ENCODE peak calls at places on chromosomes 3 and 15, in four cellular contexts. R, O, Y and U are unnamed samples.

GRCh38 chr15:70867911-70868467 is 14.0 kb upstream of the LARP6 start:
- DNase-seq in R (no peak), O (peak), Y (no peak), U (no peak)

GRCh38 chr15:90219421-90220141 is 14.2 kb downstream of the CIB1 start:
- DNase-seq in O (no peak), Y (no peak), R (no peak), U (no peak)

GRCh38 chr15:63072809-63073277 is 30.3 kb downstream of the TPM1 start:
- DNase-seq in O (no peak), Y (no peak), R (no peak), U (no peak)

GRCh38 chr3:60970850-60971249 is 280.4 kb downstream of the FHIT start:
- DNase-seq in Y (no peak), O (no peak), R (no peak), U (no peak)

GRCh38 chr15:29480278-29480677 is 210.7 kb upstream of the NSMCE3 start:
- DNase-seq in O (no peak), Y (no peak), R (no peak), U (no peak)

GRCh38 chr3:71583569-71584215 is at the start of gene FOXP1:
- DNase-seq in O (peak), R (peak), Y (peak), U (peak)

GRCh38 chr15:45885801-45886200 is 251.0 kb downstream of the SQOR start:
- DNase-seq in R (no peak), O (no peak), Y (no peak), U (no peak)

GRCh38 chr3:7423995-7424394 is 563.1 kb downstream of the GRM7 start:
- DNase-seq in R (no peak), O (no peak), Y (no peak), U (no peak)

GRCh38 chr3:106794442-106794841 is 582.8 kb upstream of the CCDC54 start:
- DNase-seq in R (no peak), Y (no peak), O (no peak), U (no peak)

GRCh38 chr3:194761384-194761783 is 75.7 kb downstream of the FAM43A start:
- DNase-seq in O (no peak), Y (peak), R (no peak), U (no peak)

GRCh38 chr15:94131875-94132274 is 99.5 kb upstream of the MCTP2 start:
- DNase-seq in R (no peak), O (peak), Y (no peak), U (no peak)

DNA sequence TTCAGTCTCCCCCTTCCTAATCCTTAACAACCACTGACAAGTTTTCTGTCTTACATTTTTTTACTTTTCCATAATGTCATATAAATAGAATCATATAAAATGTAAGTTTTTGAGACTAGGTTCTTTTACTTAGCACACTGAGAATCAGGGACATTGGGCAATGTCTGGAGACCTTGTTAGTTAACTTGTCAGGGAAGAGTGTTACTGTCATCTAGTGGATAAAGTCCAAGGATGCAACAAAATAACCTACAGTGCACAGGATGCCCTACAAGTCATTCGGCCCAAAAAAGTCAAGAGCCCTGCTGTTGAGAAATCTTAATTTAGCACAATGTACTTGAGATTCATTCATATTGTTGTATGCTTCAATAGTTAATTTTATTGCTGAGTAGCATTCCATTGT is 95.6 kb upstream of the MCTP2 start:
- DNase-seq in R (no peak), Y (no peak), O (peak), U (no peak)
- TF ChIP-seq CTCF in R (no peak), Y (no peak), O (peak), U (no peak)

GRCh38 chr3:22729981-22730380 is 473.1 kb upstream of the UBE2E2 start:
- DNase-seq in Y (no peak), O (peak), R (no peak), U (no peak)
- TF ChIP-seq CTCF in Y (no peak), O (peak), R (no peak), U (peak)

DNA sequence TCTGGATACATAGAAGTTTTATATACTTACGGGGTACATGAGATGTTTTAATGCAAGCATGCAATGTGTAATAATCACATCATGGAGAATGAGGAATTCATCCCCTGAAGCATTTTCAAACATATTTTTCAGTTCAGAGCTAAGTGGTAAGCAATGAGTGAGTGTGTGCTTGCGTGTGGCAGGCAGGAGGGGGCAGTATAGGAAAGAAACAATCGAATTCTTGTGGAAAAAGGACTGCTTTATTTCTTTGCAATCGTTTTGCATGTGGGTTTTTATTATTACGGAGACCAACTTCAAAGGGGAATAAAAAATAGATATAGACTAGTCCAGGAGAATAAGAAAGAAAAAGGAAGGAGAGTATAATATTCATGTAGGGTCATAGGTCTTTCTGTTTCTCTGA is 271.6 kb downstream of the CHL1 start:
- DNase-seq in Y (no peak), O (peak), R (no peak), U (no peak)
- TF ChIP-seq CTCF in Y (peak), O (peak), R (no peak), U (peak)

DNA sequence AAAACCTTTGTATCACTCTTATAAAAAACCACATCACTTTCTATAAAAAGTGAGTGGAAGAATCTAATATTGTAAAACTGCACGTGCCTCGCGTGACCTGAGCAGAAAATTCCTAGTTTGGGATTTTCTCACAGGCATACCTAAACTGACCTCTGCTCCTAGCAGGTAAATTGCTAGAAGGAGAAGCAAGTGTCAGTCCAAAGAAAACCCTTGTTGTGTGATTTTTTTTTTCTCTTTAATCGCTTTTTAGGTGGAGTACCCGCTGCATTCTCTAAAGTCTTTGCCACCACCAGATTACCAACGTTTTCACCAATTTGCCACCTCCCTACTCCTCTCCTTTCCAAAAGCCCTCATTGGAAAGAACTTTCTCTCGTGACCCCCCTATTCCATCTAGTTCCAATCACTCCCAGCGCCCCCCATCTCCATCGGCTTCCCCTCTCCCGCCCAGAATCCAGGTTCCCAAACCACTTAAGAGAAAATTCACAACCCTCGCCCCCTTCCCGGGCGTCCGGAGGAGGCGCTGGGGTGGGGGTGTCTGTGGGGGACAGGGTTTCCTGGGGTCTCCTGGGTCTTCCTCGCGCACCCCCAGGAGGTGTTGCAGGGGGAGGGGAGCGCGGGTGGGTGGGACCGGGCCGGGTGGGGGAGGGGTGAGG is 401 bp upstream of the UBE2E1 start:
- DNase-seq in O (no peak), Y (no peak), R (no peak), U (no peak)
- TF ChIP-seq CTCF in O (no peak), Y (no peak), R (no peak), U (peak)